ENCODE peak calls at places on chromosomes 7 and 10, in four cellular contexts. Y is CD4-positive, alpha-beta T cell; A is adipocyte; W is Peyer's patch. H is an unnamed sample. For H3K27me3, the result is how much of the 10 kb centered on the place peaks cover.

GRCh38 chr7:8597565-8597964 is 164.2 kb downstream of the NXPH1 start:
- DNase-seq in Y (no peak), A (no peak), W (no peak), H (no peak)

GRCh38 chr10:69087600-69088470 is at the start of gene SRGN:
- DNase-seq in Y (peak), W (peak), A (peak), H (peak)

GRCh38 chr10:72688208-72688651 is 3.7 kb upstream of the MCU start:
- DNase-seq in W (no peak), A (peak), Y (no peak), H (no peak)

GRCh38 chr10:102643346-102644065 is 773 bp upstream of the TRIM8 start:
- DNase-seq in A (peak), W (peak), Y (no peak), H (peak)

GRCh38 chr7:13563257-13563656 is 426.2 kb downstream of the ETV1 start:
- DNase-seq in W (no peak), Y (no peak), A (no peak), H (no peak)

GRCh38 chr7:112763298-112763697 is 26.9 kb downstream of the TMEM168 start:
- DNase-seq in W (no peak), A (no peak), Y (no peak), H (no peak)

GRCh38 chr7:149790146-149790548 is 16.8 kb upstream of the ZNF467 start:
- DNase-seq in Y (peak), W (no peak), A (peak), H (no peak)

GRCh38 chr7:134963031-134963430 is 23.3 kb upstream of the AGBL3 start:
- DNase-seq in W (no peak), A (no peak), Y (no peak), H (no peak)

GRCh38 chr7:80500325-80500724 is 11.5 kb downstream of the GNAT3 start:
- DNase-seq in W (no peak), A (no peak), Y (no peak), H (no peak)

GRCh38 chr7:108181073-108181985 is 51.2 kb upstream of the LAMB4 start:
- DNase-seq in Y (no peak), A (peak), W (no peak), H (peak)

GRCh38 chr10:49615213-49615612 is 1.4 kb downstream of the CHAT start:
- DNase-seq in A (no peak), Y (no peak), W (peak), H (no peak)

GRCh38 chr10:49615721-49616120 is 1.9 kb downstream of the CHAT start:
- DNase-seq in Y (no peak), W (peak), A (no peak), H (no peak)

GRCh38 chr10:49617281-49618020 is 3.6 kb downstream of the CHAT start:
- DNase-seq in A (no peak), W (peak), Y (no peak), H (no peak)

GRCh38 chr10:49614242-49615198 is 683 bp downstream of the CHAT start:
- DNase-seq in W (peak), A (no peak), Y (no peak), H (no peak)

GRCh38 chr10:49616421-49617230 is 2.8 kb downstream of the CHAT start:
- DNase-seq in A (no peak), W (peak), Y (no peak), H (no peak)
- H3K27me3 ChIP-seq in A (half or more), W (under half), Y (half or more), H (under half)

GRCh38 chr7:151885202-151885580 is 8.3 kb upstream of the PRKAG2 start:
- DNase-seq in A (no peak), W (no peak), Y (no peak), H (no peak)

GRCh38 chr7:151884276-151885201 is 7.6 kb upstream of the PRKAG2 start:
- DNase-seq in W (no peak), Y (no peak), A (no peak), H (no peak)

GRCh38 chr7:151883872-151884271 is 7.0 kb upstream of the PRKAG2 start:
- DNase-seq in Y (no peak), W (no peak), A (no peak), H (no peak)

GRCh38 chr7:151880688-151881087 is 3.8 kb upstream of the PRKAG2 start:
- DNase-seq in Y (no peak), W (no peak), A (no peak), H (no peak)

DNA sequence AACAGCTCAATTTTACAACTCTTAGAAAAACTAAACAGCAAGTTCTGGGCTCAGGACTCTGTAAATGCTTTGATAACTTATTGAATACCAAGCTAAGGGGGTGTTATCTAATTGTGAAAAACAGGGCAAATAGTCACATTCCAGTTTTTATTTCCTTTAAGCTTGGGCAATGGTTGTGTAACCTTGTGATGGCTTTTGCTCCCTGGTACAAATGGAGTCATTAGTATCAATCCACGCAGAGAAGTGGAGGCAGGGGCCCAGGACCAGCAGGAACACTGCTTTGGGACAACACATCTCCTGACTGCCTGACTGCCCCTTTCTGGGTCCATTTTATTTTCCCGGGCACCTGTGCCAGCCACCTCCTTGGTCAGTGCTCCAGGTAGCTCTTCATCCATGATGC is 5.8 kb upstream of the PRKAG2 start:
- DNase-seq in W (peak), A (no peak), Y (no peak), H (no peak)
- H3K27me3 ChIP-seq in W (under half), A (half or more), Y (under half), H (under half)

GRCh38 chr7:30682131-30683083 is at the start of gene CRHR2:
- DNase-seq in W (no peak), A (no peak), Y (peak), H (peak)
- H3K27me3 ChIP-seq in W (under half), A (half or more), Y (half or more), H (under half)

GRCh38 chr10:23694921-23695824 is 256.3 kb downstream of the OTUD1 start:
- DNase-seq in W (no peak), Y (no peak), A (no peak), H (no peak)

GRCh38 chr10:23693895-23694294 is 255.0 kb downstream of the OTUD1 start:
- DNase-seq in W (no peak), A (no peak), Y (no peak), H (no peak)

GRCh38 chr10:23695825-23696420 is 257.0 kb downstream of the OTUD1 start:
- DNase-seq in A (no peak), Y (no peak), W (no peak), H (no peak)

GRCh38 chr10:23694446-23694920 is 255.6 kb downstream of the OTUD1 start:
- DNase-seq in Y (no peak), W (no peak), A (no peak), H (peak)

GRCh38 chr10:23693398-23693797 is 254.5 kb downstream of the OTUD1 start:
- DNase-seq in Y (no peak), A (no peak), W (no peak), H (peak)
- H3K27me3 ChIP-seq in Y (half or more), A (half or more), W (under half), H (under half)

GRCh38 chr10:123141791-123142700 is 5.9 kb upstream of the HMX2 start:
- DNase-seq in Y (no peak), A (no peak), W (no peak), H (no peak)

GRCh38 chr10:123139521-123140163 is 3.9 kb downstream of the HMX3 start:
- DNase-seq in Y (no peak), W (no peak), A (no peak), H (peak)

GRCh38 chr10:123142701-123143161 is 5.2 kb upstream of the HMX2 start:
- DNase-seq in W (no peak), Y (no peak), A (no peak), H (no peak)

GRCh38 chr10:123140164-123140982 is 4.6 kb downstream of the HMX3 start:
- DNase-seq in Y (no peak), W (no peak), A (no peak), H (peak)

GRCh38 chr10:123140983-123141390 is 5.2 kb downstream of the HMX3 start:
- DNase-seq in A (no peak), Y (no peak), W (no peak), H (no peak)
- H3K27me3 ChIP-seq in A (half or more), Y (half or more), W (half or more), H (under half)